ENCODE peak calls at places on chromosome 3, in eight cellular contexts. One of them, this sample, is unnamed.

GRCh38 chr3:128884992-128885391 is 5.6 kb downstream of the ACAD9 start:
- DNase-seq in posterior vena cava: no peak
- DNase-seq in kidney glomerular epithelial cell: no peak
- DNase-seq in stimulated activated CD4-positive, alpha-beta T cell treated with anti-CD3 and anti-CD28 coated beads, Interleukin-2, amount 100 ng/mL, for 48 hours: no peak
- DNase-seq in fibroblast of mammary gland: no peak
- DNase-seq in stimulated activated CD8-positive, alpha-beta memory T cell treated with anti-CD3 and anti-CD28 coated beads, Interleukin-4, amount 100 ng/mL, for 1 hour: no peak
- DNase-seq in neural progenitor cell: no peak
- DNase-seq in prostate gland: no peak
- DNase-seq in this sample: no peak

GRCh38 chr3:58658508-58658907 is 8.1 kb downstream of the FAM3D start:
- DNase-seq in kidney glomerular epithelial cell: no peak
- DNase-seq in posterior vena cava: no peak
- DNase-seq in fibroblast of mammary gland: no peak
- DNase-seq in neural progenitor cell: no peak
- DNase-seq in stimulated activated CD4-positive, alpha-beta T cell treated with anti-CD3 and anti-CD28 coated beads, Interleukin-2, amount 100 ng/mL, for 48 hours: no peak
- DNase-seq in prostate gland: no peak
- DNase-seq in stimulated activated CD8-positive, alpha-beta memory T cell treated with anti-CD3 and anti-CD28 coated beads, Interleukin-4, amount 100 ng/mL, for 1 hour: no peak
- DNase-seq in this sample: no peak

GRCh38 chr3:3200632-3201212 is 21.2 kb upstream of the CRBN start:
- DNase-seq in kidney glomerular epithelial cell: peak
- DNase-seq in stimulated activated CD8-positive, alpha-beta memory T cell treated with anti-CD3 and anti-CD28 coated beads, Interleukin-4, amount 100 ng/mL, for 1 hour: no peak
- DNase-seq in posterior vena cava: no peak
- DNase-seq in fibroblast of mammary gland: peak
- DNase-seq in prostate gland: peak
- DNase-seq in stimulated activated CD4-positive, alpha-beta T cell treated with anti-CD3 and anti-CD28 coated beads, Interleukin-2, amount 100 ng/mL, for 48 hours: peak
- DNase-seq in neural progenitor cell: peak
- DNase-seq in this sample: peak

GRCh38 chr3:194135806-194136518 is at the start of gene HES1:
- DNase-seq in fibroblast of mammary gland: peak
- DNase-seq in neural progenitor cell: peak
- DNase-seq in kidney glomerular epithelial cell: peak
- DNase-seq in posterior vena cava: peak
- DNase-seq in stimulated activated CD4-positive, alpha-beta T cell treated with anti-CD3 and anti-CD28 coated beads, Interleukin-2, amount 100 ng/mL, for 48 hours: peak
- DNase-seq in prostate gland: peak
- DNase-seq in stimulated activated CD8-positive, alpha-beta memory T cell treated with anti-CD3 and anti-CD28 coated beads, Interleukin-4, amount 100 ng/mL, for 1 hour: no peak
- DNase-seq in this sample: peak

GRCh38 chr3:197478746-197479668 is 76.8 kb downstream of the BDH1 start:
- DNase-seq in posterior vena cava: no peak
- DNase-seq in fibroblast of mammary gland: no peak
- DNase-seq in stimulated activated CD4-positive, alpha-beta T cell treated with anti-CD3 and anti-CD28 coated beads, Interleukin-2, amount 100 ng/mL, for 48 hours: no peak
- DNase-seq in prostate gland: no peak
- DNase-seq in neural progenitor cell: peak
- DNase-seq in kidney glomerular epithelial cell: peak
- DNase-seq in stimulated activated CD8-positive, alpha-beta memory T cell treated with anti-CD3 and anti-CD28 coated beads, Interleukin-4, amount 100 ng/mL, for 1 hour: no peak
- DNase-seq in this sample: no peak

GRCh38 chr3:13346481-13347389 is 73.4 kb downstream of the NUP210 start:
- DNase-seq in kidney glomerular epithelial cell: no peak
- DNase-seq in stimulated activated CD8-positive, alpha-beta memory T cell treated with anti-CD3 and anti-CD28 coated beads, Interleukin-4, amount 100 ng/mL, for 1 hour: peak
- DNase-seq in posterior vena cava: no peak
- DNase-seq in stimulated activated CD4-positive, alpha-beta T cell treated with anti-CD3 and anti-CD28 coated beads, Interleukin-2, amount 100 ng/mL, for 48 hours: peak
- DNase-seq in fibroblast of mammary gland: no peak
- DNase-seq in prostate gland: no peak
- DNase-seq in neural progenitor cell: peak
- DNase-seq in this sample: peak

GRCh38 chr3:8318002-8318649 is 183.5 kb upstream of the LMCD1 start:
- DNase-seq in stimulated activated CD4-positive, alpha-beta T cell treated with anti-CD3 and anti-CD28 coated beads, Interleukin-2, amount 100 ng/mL, for 48 hours: no peak
- DNase-seq in prostate gland: no peak
- DNase-seq in neural progenitor cell: no peak
- DNase-seq in posterior vena cava: no peak
- DNase-seq in stimulated activated CD8-positive, alpha-beta memory T cell treated with anti-CD3 and anti-CD28 coated beads, Interleukin-4, amount 100 ng/mL, for 1 hour: no peak
- DNase-seq in fibroblast of mammary gland: peak
- DNase-seq in kidney glomerular epithelial cell: no peak
- DNase-seq in this sample: no peak

GRCh38 chr3:151589311-151589710 is 128.4 kb upstream of the IGSF10 start:
- DNase-seq in kidney glomerular epithelial cell: no peak
- DNase-seq in stimulated activated CD4-positive, alpha-beta T cell treated with anti-CD3 and anti-CD28 coated beads, Interleukin-2, amount 100 ng/mL, for 48 hours: no peak
- DNase-seq in fibroblast of mammary gland: peak
- DNase-seq in prostate gland: no peak
- DNase-seq in stimulated activated CD8-positive, alpha-beta memory T cell treated with anti-CD3 and anti-CD28 coated beads, Interleukin-4, amount 100 ng/mL, for 1 hour: no peak
- DNase-seq in posterior vena cava: no peak
- DNase-seq in neural progenitor cell: no peak
- DNase-seq in this sample: no peak

GRCh38 chr3:86229086-86229774 is 761.7 kb downstream of the VGLL3 start:
- DNase-seq in kidney glomerular epithelial cell: no peak
- DNase-seq in neural progenitor cell: no peak
- DNase-seq in prostate gland: no peak
- DNase-seq in posterior vena cava: no peak
- DNase-seq in stimulated activated CD8-positive, alpha-beta memory T cell treated with anti-CD3 and anti-CD28 coated beads, Interleukin-4, amount 100 ng/mL, for 1 hour: no peak
- DNase-seq in stimulated activated CD4-positive, alpha-beta T cell treated with anti-CD3 and anti-CD28 coated beads, Interleukin-2, amount 100 ng/mL, for 48 hours: no peak
- DNase-seq in fibroblast of mammary gland: no peak
- DNase-seq in this sample: no peak

GRCh38 chr3:4720316-4721075 is 227.3 kb downstream of the ITPR1 start:
- DNase-seq in stimulated activated CD4-positive, alpha-beta T cell treated with anti-CD3 and anti-CD28 coated beads, Interleukin-2, amount 100 ng/mL, for 48 hours: no peak
- DNase-seq in prostate gland: peak
- DNase-seq in neural progenitor cell: peak
- DNase-seq in fibroblast of mammary gland: peak
- DNase-seq in posterior vena cava: no peak
- DNase-seq in stimulated activated CD8-positive, alpha-beta memory T cell treated with anti-CD3 and anti-CD28 coated beads, Interleukin-4, amount 100 ng/mL, for 1 hour: no peak
- DNase-seq in kidney glomerular epithelial cell: peak
- DNase-seq in this sample: peak

GRCh38 chr3:153961498-153961897 is 159.7 kb upstream of the ARHGEF26 start:
- DNase-seq in kidney glomerular epithelial cell: no peak
- DNase-seq in prostate gland: no peak
- DNase-seq in posterior vena cava: no peak
- DNase-seq in neural progenitor cell: peak
- DNase-seq in fibroblast of mammary gland: no peak
- DNase-seq in stimulated activated CD4-positive, alpha-beta T cell treated with anti-CD3 and anti-CD28 coated beads, Interleukin-2, amount 100 ng/mL, for 48 hours: no peak
- DNase-seq in stimulated activated CD8-positive, alpha-beta memory T cell treated with anti-CD3 and anti-CD28 coated beads, Interleukin-4, amount 100 ng/mL, for 1 hour: no peak
- DNase-seq in this sample: no peak

GRCh38 chr3:46393554-46394434 is 13.1 kb downstream of the CCR5AS start:
- DNase-seq in kidney glomerular epithelial cell: no peak
- DNase-seq in stimulated activated CD8-positive, alpha-beta memory T cell treated with anti-CD3 and anti-CD28 coated beads, Interleukin-4, amount 100 ng/mL, for 1 hour: no peak
- DNase-seq in prostate gland: no peak
- DNase-seq in posterior vena cava: no peak
- DNase-seq in fibroblast of mammary gland: peak
- DNase-seq in neural progenitor cell: no peak
- DNase-seq in stimulated activated CD4-positive, alpha-beta T cell treated with anti-CD3 and anti-CD28 coated beads, Interleukin-2, amount 100 ng/mL, for 48 hours: no peak
- DNase-seq in this sample: no peak

GRCh38 chr3:184259878-184260570 is 1.3 kb downstream of the CAMK2N2 start:
- DNase-seq in stimulated activated CD8-positive, alpha-beta memory T cell treated with anti-CD3 and anti-CD28 coated beads, Interleukin-4, amount 100 ng/mL, for 1 hour: no peak
- DNase-seq in kidney glomerular epithelial cell: peak
- DNase-seq in stimulated activated CD4-positive, alpha-beta T cell treated with anti-CD3 and anti-CD28 coated beads, Interleukin-2, amount 100 ng/mL, for 48 hours: peak
- DNase-seq in fibroblast of mammary gland: no peak
- DNase-seq in posterior vena cava: peak
- DNase-seq in neural progenitor cell: peak
- DNase-seq in prostate gland: no peak
- DNase-seq in this sample: peak

GRCh38 chr3:159629329-159630084 is 359.1 kb upstream of the IL12A start:
- DNase-seq in fibroblast of mammary gland: no peak
- DNase-seq in stimulated activated CD8-positive, alpha-beta memory T cell treated with anti-CD3 and anti-CD28 coated beads, Interleukin-4, amount 100 ng/mL, for 1 hour: no peak
- DNase-seq in stimulated activated CD4-positive, alpha-beta T cell treated with anti-CD3 and anti-CD28 coated beads, Interleukin-2, amount 100 ng/mL, for 48 hours: no peak
- DNase-seq in neural progenitor cell: no peak
- DNase-seq in prostate gland: no peak
- DNase-seq in kidney glomerular epithelial cell: no peak
- DNase-seq in posterior vena cava: no peak
- DNase-seq in this sample: no peak

GRCh38 chr3:130658666-130659065 is 88.0 kb downstream of the PIK3R4 start:
- DNase-seq in kidney glomerular epithelial cell: peak
- DNase-seq in posterior vena cava: no peak
- DNase-seq in prostate gland: no peak
- DNase-seq in fibroblast of mammary gland: peak
- DNase-seq in neural progenitor cell: no peak
- DNase-seq in stimulated activated CD8-positive, alpha-beta memory T cell treated with anti-CD3 and anti-CD28 coated beads, Interleukin-4, amount 100 ng/mL, for 1 hour: no peak
- DNase-seq in stimulated activated CD4-positive, alpha-beta T cell treated with anti-CD3 and anti-CD28 coated beads, Interleukin-2, amount 100 ng/mL, for 48 hours: no peak
- DNase-seq in this sample: no peak

GRCh38 chr3:48428863-48429415 is 947 bp downstream of the PLXNB1 start:
- DNase-seq in kidney glomerular epithelial cell: peak
- DNase-seq in fibroblast of mammary gland: no peak
- DNase-seq in prostate gland: peak
- DNase-seq in neural progenitor cell: peak
- DNase-seq in posterior vena cava: no peak
- DNase-seq in stimulated activated CD4-positive, alpha-beta T cell treated with anti-CD3 and anti-CD28 coated beads, Interleukin-2, amount 100 ng/mL, for 48 hours: no peak
- DNase-seq in stimulated activated CD8-positive, alpha-beta memory T cell treated with anti-CD3 and anti-CD28 coated beads, Interleukin-4, amount 100 ng/mL, for 1 hour: no peak
- DNase-seq in this sample: peak

GRCh38 chr3:10697918-10698317 is 118.1 kb upstream of the SLC6A11 start:
- DNase-seq in neural progenitor cell: peak
- DNase-seq in stimulated activated CD8-positive, alpha-beta memory T cell treated with anti-CD3 and anti-CD28 coated beads, Interleukin-4, amount 100 ng/mL, for 1 hour: no peak
- DNase-seq in stimulated activated CD4-positive, alpha-beta T cell treated with anti-CD3 and anti-CD28 coated beads, Interleukin-2, amount 100 ng/mL, for 48 hours: no peak
- DNase-seq in kidney glomerular epithelial cell: no peak
- DNase-seq in fibroblast of mammary gland: no peak
- DNase-seq in prostate gland: no peak
- DNase-seq in posterior vena cava: no peak
- DNase-seq in this sample: no peak

GRCh38 chr3:190892328-190893011 is 30.0 kb upstream of the GMNC start:
- DNase-seq in neural progenitor cell: peak
- DNase-seq in prostate gland: no peak
- DNase-seq in posterior vena cava: no peak
- DNase-seq in kidney glomerular epithelial cell: no peak
- DNase-seq in fibroblast of mammary gland: peak
- DNase-seq in stimulated activated CD8-positive, alpha-beta memory T cell treated with anti-CD3 and anti-CD28 coated beads, Interleukin-4, amount 100 ng/mL, for 1 hour: no peak
- DNase-seq in stimulated activated CD4-positive, alpha-beta T cell treated with anti-CD3 and anti-CD28 coated beads, Interleukin-2, amount 100 ng/mL, for 48 hours: no peak
- DNase-seq in this sample: no peak

GRCh38 chr3:21170964-21171363 is 580.0 kb downstream of the ZNF385D start:
- DNase-seq in fibroblast of mammary gland: peak
- DNase-seq in stimulated activated CD4-positive, alpha-beta T cell treated with anti-CD3 and anti-CD28 coated beads, Interleukin-2, amount 100 ng/mL, for 48 hours: no peak
- DNase-seq in neural progenitor cell: peak
- DNase-seq in kidney glomerular epithelial cell: no peak
- DNase-seq in stimulated activated CD8-positive, alpha-beta memory T cell treated with anti-CD3 and anti-CD28 coated beads, Interleukin-4, amount 100 ng/mL, for 1 hour: no peak
- DNase-seq in posterior vena cava: no peak
- DNase-seq in prostate gland: no peak
- DNase-seq in this sample: no peak

GRCh38 chr3:27467545-27467944 is 16.6 kb downstream of the SLC4A7 start:
- DNase-seq in stimulated activated CD4-positive, alpha-beta T cell treated with anti-CD3 and anti-CD28 coated beads, Interleukin-2, amount 100 ng/mL, for 48 hours: no peak
- DNase-seq in kidney glomerular epithelial cell: peak
- DNase-seq in neural progenitor cell: no peak
- DNase-seq in posterior vena cava: no peak
- DNase-seq in fibroblast of mammary gland: peak
- DNase-seq in stimulated activated CD8-positive, alpha-beta memory T cell treated with anti-CD3 and anti-CD28 coated beads, Interleukin-4, amount 100 ng/mL, for 1 hour: no peak
- DNase-seq in prostate gland: no peak
- DNase-seq in this sample: no peak

GRCh38 chr3:15405448-15406050 is 21.8 kb downstream of the METTL6 start:
- DNase-seq in kidney glomerular epithelial cell: peak
- DNase-seq in posterior vena cava: no peak
- DNase-seq in stimulated activated CD8-positive, alpha-beta memory T cell treated with anti-CD3 and anti-CD28 coated beads, Interleukin-4, amount 100 ng/mL, for 1 hour: no peak
- DNase-seq in neural progenitor cell: peak
- DNase-seq in stimulated activated CD4-positive, alpha-beta T cell treated with anti-CD3 and anti-CD28 coated beads, Interleukin-2, amount 100 ng/mL, for 48 hours: no peak
- DNase-seq in prostate gland: peak
- DNase-seq in fibroblast of mammary gland: peak
- DNase-seq in this sample: peak

GRCh38 chr3:11944052-11944673 is 60.0 kb upstream of the SYN2 start:
- DNase-seq in stimulated activated CD8-positive, alpha-beta memory T cell treated with anti-CD3 and anti-CD28 coated beads, Interleukin-4, amount 100 ng/mL, for 1 hour: no peak
- DNase-seq in posterior vena cava: no peak
- DNase-seq in stimulated activated CD4-positive, alpha-beta T cell treated with anti-CD3 and anti-CD28 coated beads, Interleukin-2, amount 100 ng/mL, for 48 hours: no peak
- DNase-seq in neural progenitor cell: peak
- DNase-seq in prostate gland: no peak
- DNase-seq in kidney glomerular epithelial cell: peak
- DNase-seq in fibroblast of mammary gland: peak
- DNase-seq in this sample: peak

GRCh38 chr3:190169877-190170276 is 49.2 kb upstream of the P3H2 start:
- DNase-seq in neural progenitor cell: no peak
- DNase-seq in prostate gland: no peak
- DNase-seq in fibroblast of mammary gland: no peak
- DNase-seq in stimulated activated CD4-positive, alpha-beta T cell treated with anti-CD3 and anti-CD28 coated beads, Interleukin-2, amount 100 ng/mL, for 48 hours: no peak
- DNase-seq in kidney glomerular epithelial cell: peak
- DNase-seq in posterior vena cava: no peak
- DNase-seq in stimulated activated CD8-positive, alpha-beta memory T cell treated with anti-CD3 and anti-CD28 coated beads, Interleukin-4, amount 100 ng/mL, for 1 hour: no peak
- DNase-seq in this sample: no peak

GRCh38 chr3:94114667-94115066 is 51.8 kb downstream of the NSUN3 start:
- DNase-seq in kidney glomerular epithelial cell: no peak
- DNase-seq in stimulated activated CD4-positive, alpha-beta T cell treated with anti-CD3 and anti-CD28 coated beads, Interleukin-2, amount 100 ng/mL, for 48 hours: no peak
- DNase-seq in posterior vena cava: no peak
- DNase-seq in neural progenitor cell: no peak
- DNase-seq in stimulated activated CD8-positive, alpha-beta memory T cell treated with anti-CD3 and anti-CD28 coated beads, Interleukin-4, amount 100 ng/mL, for 1 hour: no peak
- DNase-seq in fibroblast of mammary gland: peak
- DNase-seq in prostate gland: no peak
- DNase-seq in this sample: no peak

GRCh38 chr3:134378384-134378783 is 4.1 kb upstream of the AMOTL2 start:
- DNase-seq in prostate gland: no peak
- DNase-seq in stimulated activated CD8-positive, alpha-beta memory T cell treated with anti-CD3 and anti-CD28 coated beads, Interleukin-4, amount 100 ng/mL, for 1 hour: no peak
- DNase-seq in fibroblast of mammary gland: peak
- DNase-seq in stimulated activated CD4-positive, alpha-beta T cell treated with anti-CD3 and anti-CD28 coated beads, Interleukin-2, amount 100 ng/mL, for 48 hours: no peak
- DNase-seq in posterior vena cava: no peak
- DNase-seq in neural progenitor cell: peak
- DNase-seq in kidney glomerular epithelial cell: no peak
- DNase-seq in this sample: peak

GRCh38 chr3:185739264-185739701 is 85.6 kb downstream of the IGF2BP2 start:
- DNase-seq in neural progenitor cell: peak
- DNase-seq in posterior vena cava: no peak
- DNase-seq in kidney glomerular epithelial cell: no peak
- DNase-seq in fibroblast of mammary gland: no peak
- DNase-seq in stimulated activated CD4-positive, alpha-beta T cell treated with anti-CD3 and anti-CD28 coated beads, Interleukin-2, amount 100 ng/mL, for 48 hours: no peak
- DNase-seq in prostate gland: no peak
- DNase-seq in stimulated activated CD8-positive, alpha-beta memory T cell treated with anti-CD3 and anti-CD28 coated beads, Interleukin-4, amount 100 ng/mL, for 1 hour: no peak
- DNase-seq in this sample: no peak

GRCh38 chr3:190579514-190580137 is 65.7 kb downstream of the IL1RAP start:
- DNase-seq in stimulated activated CD4-positive, alpha-beta T cell treated with anti-CD3 and anti-CD28 coated beads, Interleukin-2, amount 100 ng/mL, for 48 hours: no peak
- DNase-seq in stimulated activated CD8-positive, alpha-beta memory T cell treated with anti-CD3 and anti-CD28 coated beads, Interleukin-4, amount 100 ng/mL, for 1 hour: no peak
- DNase-seq in fibroblast of mammary gland: no peak
- DNase-seq in neural progenitor cell: no peak
- DNase-seq in posterior vena cava: no peak
- DNase-seq in prostate gland: no peak
- DNase-seq in kidney glomerular epithelial cell: no peak
- DNase-seq in this sample: no peak

GRCh38 chr3:8503871-8504610 is 2.4 kb downstream of the LMCD1 start:
- DNase-seq in neural progenitor cell: no peak
- DNase-seq in stimulated activated CD4-positive, alpha-beta T cell treated with anti-CD3 and anti-CD28 coated beads, Interleukin-2, amount 100 ng/mL, for 48 hours: no peak
- DNase-seq in posterior vena cava: no peak
- DNase-seq in fibroblast of mammary gland: peak
- DNase-seq in kidney glomerular epithelial cell: peak
- DNase-seq in stimulated activated CD8-positive, alpha-beta memory T cell treated with anti-CD3 and anti-CD28 coated beads, Interleukin-4, amount 100 ng/mL, for 1 hour: no peak
- DNase-seq in prostate gland: no peak
- DNase-seq in this sample: no peak